ENCODE peak calls at places on chromosomes 3 and 15, in seven cellular contexts. F is HepG2, O is GM12891, H is SK-N-SH, R is H1, V is K562, I is GM12878. S is an unnamed sample.

GRCh38 chr3:182682263-182683229 is 110.8 kb upstream of the ATP11B start:
- DNase-seq in I (peak; percentile 5), H (peak; percentile 86), V (peak; percentile 79), F (peak; percentile 12), O (peak; percentile 66), R (no peak), S (peak; percentile 61)

GRCh38 chr3:152205097-152205593 is 63.6 kb upstream of the MBNL1 start:
- DNase-seq in V (no peak), H (no peak), F (no peak), O (no peak), I (no peak), R (no peak), S (no peak)

GRCh38 chr3:52707585-52707984 is 1.7 kb downstream of the SPCS1 start:
- DNase-seq in V (no peak), H (no peak), R (no peak), F (no peak), I (peak; percentile 55), O (no peak), S (no peak)

GRCh38 chr3:69823710-69824109 is 84.4 kb downstream of the MITF start:
- DNase-seq in O (no peak), I (no peak), F (no peak), R (no peak), V (no peak), H (no peak), S (no peak)

GRCh38 chr3:87333393-87333892 is 57.1 kb upstream of the POU1F1 start:
- DNase-seq in H (no peak), F (peak; percentile 83), V (no peak), R (no peak), I (no peak), O (no peak), S (no peak)

GRCh38 chr3:43394071-43394501 is 107.7 kb downstream of the SNRK start:
- DNase-seq in R (no peak), O (no peak), I (no peak), V (no peak), F (no peak), H (no peak), S (no peak)

GRCh38 chr15:42138968-42139386 is 17.5 kb downstream of the PLA2G4F start:
- DNase-seq in O (no peak), R (no peak), I (no peak), F (peak; percentile 93), H (no peak), V (no peak), S (no peak)

GRCh38 chr15:88484781-88485246 is 17.3 kb downstream of the MRPS11 start:
- DNase-seq in O (no peak), H (no peak), I (no peak), V (no peak), R (no peak), F (no peak), S (no peak)

GRCh38 chr15:68706256-68706655 is 114.4 kb downstream of the ANP32A start:
- DNase-seq in I (no peak), F (no peak), V (no peak), O (no peak), H (no peak), R (no peak), S (no peak)

GRCh38 chr15:47331796-47332480 is 385.4 kb upstream of the SEMA6D start:
- DNase-seq in H (no peak), O (no peak), R (no peak), V (no peak), F (no peak), I (no peak), S (no peak)

GRCh38 chr3:14256046-14256445 is 77.4 kb downstream of the LSM3 start:
- DNase-seq in O (no peak), R (no peak), H (no peak), I (no peak), V (peak; percentile 63), F (peak; percentile 33), S (no peak)

GRCh38 chr15:76196286-76196948 is 114.9 kb downstream of the ETFA start:
- DNase-seq in H (peak; percentile 79), I (no peak), R (no peak), V (peak; percentile 74), F (peak; percentile 86), O (no peak), S (no peak)

GRCh38 chr3:37114251-37115145 is 59.9 kb downstream of the LRRFIP2 start:
- DNase-seq in I (no peak), H (no peak), R (no peak), V (no peak), F (no peak), O (no peak), S (no peak)

GRCh38 chr3:185784317-185784716 is 40.5 kb downstream of the IGF2BP2 start:
- DNase-seq in O (no peak), F (no peak), V (no peak), H (no peak), I (no peak), R (no peak), S (no peak)

GRCh38 chr3:61381745-61382392 is 130.6 kb upstream of the FHIT start:
- DNase-seq in H (peak; percentile 39), V (peak; percentile 34), F (peak; percentile 35), R (no peak), I (no peak), O (peak; percentile 22), S (peak; percentile 19)

GRCh38 chr15:65363306-65363705 is 14.5 kb downstream of the IGDCC3 start:
- DNase-seq in F (no peak), O (no peak), I (no peak), V (no peak), R (no peak), H (no peak), S (no peak)

GRCh38 chr3:59482001-59482400 is 432.2 kb upstream of the CFAP20DC start:
- DNase-seq in R (no peak), F (no peak), I (no peak), V (no peak), H (no peak), O (no peak), S (no peak)

GRCh38 chr3:8959683-8960082 is 3.6 kb downstream of the RAD18 start:
- DNase-seq in O (no peak), V (no peak), I (no peak), H (no peak), F (no peak), R (no peak), S (no peak)

GRCh38 chr15:100042558-100042957 is 299.2 kb downstream of the ADAMTS17 start:
- DNase-seq in O (no peak), R (no peak), H (no peak), F (no peak), I (no peak), V (no peak), S (no peak)

GRCh38 chr3:129794319-129795201 is 99.0 kb downstream of the TMCC1 start:
- DNase-seq in V (peak; percentile 8), I (no peak), O (no peak), H (peak; percentile 14), F (peak; percentile 22), R (peak; percentile 83), S (peak; percentile 17)

GRCh38 chr3:95627293-95627692 is 1187.1 kb upstream of the EPHA6 start:
- DNase-seq in F (no peak), H (no peak), R (no peak), I (no peak), V (no peak), O (no peak), S (no peak)

GRCh38 chr3:22798461-22798860 is 404.7 kb upstream of the UBE2E2 start:
- DNase-seq in H (no peak), I (no peak), F (no peak), O (no peak), R (no peak), V (no peak), S (no peak)
- TF ChIP-seq TAF1 in H (no peak), I (no peak), F (no peak), O (no peak), R (no peak), V (no peak), S (no peak)

GRCh38 chr3:48425281-48425812 is 4.5 kb downstream of the PLXNB1 start:
- DNase-seq in V (no peak), H (peak; percentile 36), I (no peak), R (no peak), F (no peak), O (no peak), S (no peak)
- TF ChIP-seq POLR2AphosphoS5 in V (no peak), H (no peak), I (no peak), R (no peak), F (no peak), O (no peak), S (no peak)

DNA sequence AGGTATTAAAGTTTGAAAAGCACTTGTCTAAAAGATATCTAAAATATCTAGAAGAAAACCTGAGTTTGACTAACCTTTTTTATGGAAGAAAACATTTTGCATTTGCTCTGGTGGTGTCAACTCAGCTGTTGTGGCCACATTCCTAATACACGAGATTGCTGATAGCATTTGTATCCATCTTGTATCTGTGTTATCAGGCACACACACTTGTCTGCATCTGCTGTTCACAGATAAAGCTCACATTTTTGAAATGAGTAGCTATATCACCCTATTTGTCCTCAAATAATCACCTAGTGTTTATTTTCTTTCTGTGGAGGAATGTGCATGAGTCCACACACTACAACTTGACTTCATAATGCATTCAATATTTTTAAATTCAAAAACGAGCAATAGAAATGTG is 632.3 kb upstream of the NR2F2 start:
- DNase-seq in V (no peak), H (no peak), F (no peak), I (no peak), R (no peak), O (no peak), S (no peak)
- TF ChIP-seq TAF1 in V (no peak), H (no peak), F (no peak), I (no peak), R (no peak), O (no peak), S (no peak)

DNA sequence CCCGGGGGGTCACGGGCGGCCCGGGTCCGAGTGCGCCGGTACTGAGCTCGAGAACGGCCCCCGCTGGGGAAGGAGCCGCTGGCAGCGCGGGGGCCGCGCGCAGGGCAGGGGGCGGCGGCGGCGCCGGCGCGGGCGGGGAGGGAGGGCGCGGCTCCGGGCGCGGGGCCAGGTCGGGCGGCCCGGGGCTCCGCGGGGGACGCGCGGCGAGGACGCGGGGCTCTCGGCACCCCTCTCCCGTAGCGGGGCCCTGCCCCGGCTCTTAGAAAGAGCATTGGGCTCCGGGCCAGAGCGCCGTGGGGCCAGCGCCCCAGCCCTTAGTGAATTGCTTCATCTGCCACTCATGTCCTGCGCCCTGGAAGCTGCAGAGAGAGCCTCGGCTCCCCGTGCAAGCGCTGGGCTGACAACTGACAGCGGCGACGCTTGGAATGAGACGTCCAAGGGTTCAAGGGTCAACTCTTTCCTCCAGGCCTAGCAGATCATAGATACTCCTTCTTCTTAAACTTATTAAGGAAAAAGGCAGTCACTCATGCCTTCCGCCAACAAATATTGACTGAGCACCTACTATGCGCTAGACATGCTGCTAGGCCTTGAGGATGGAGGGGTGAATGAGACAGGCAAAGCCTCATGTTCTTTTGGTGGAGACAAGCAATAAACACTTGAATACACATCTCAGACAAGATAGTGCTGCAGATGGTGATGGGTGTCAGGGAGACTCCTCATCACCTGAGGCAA is 140.8 kb downstream of the SMAD6 start:
- DNase-seq in H (peak; percentile 83), V (peak; percentile 57), F (peak; percentile 37), I (no peak), O (no peak), R (no peak), S (no peak)
- TF ChIP-seq POLR2AphosphoS5 in H (no peak), V (no peak), F (no peak), I (no peak), O (no peak), R (no peak), S (no peak)

GRCh38 chr3:21638488-21638887 is 112.5 kb downstream of the ZNF385D start:
- DNase-seq in O (no peak), I (no peak), V (no peak), F (no peak), H (no peak), R (no peak), S (no peak)
- TF ChIP-seq TAF1 in O (no peak), I (no peak), V (no peak), F (no peak), H (no peak), R (no peak), S (no peak)

S was measured in GM12892.